ENCODE peak calls at places on chromosomes 7 and 10, in nine cellular contexts. One of them, this sample, is unnamed.

GRCh38 chr10:59538623-59539022 is 171.0 kb downstream of the SLC16A9 start:
- DNase-seq in choroid plexus epithelial cell: no peak
- DNase-seq in stimulated activated CD4-positive, alpha-beta T cell treated with anti-CD3 and anti-CD28 coated beads, Interleukin-2, amount 100 ng/mL, for 48 hours: no peak
- DNase-seq in NCI-H446 treated with DMSO at 0.1 percent for 48 hours: no peak
- DNase-seq in skeletal muscle cell: no peak
- DNase-seq in stimulated activated CD8-positive, alpha-beta memory T cell treated with anti-CD3 and anti-CD28 coated beads, Interleukin-7, amount 100 ng/mL, for 1 hour: no peak
- DNase-seq in WTC11: no peak
- DNase-seq in midbrain: no peak
- DNase-seq in T1000: no peak
- DNase-seq in this sample: no peak

GRCh38 chr10:47376522-47377220 is 7.4 kb downstream of the ZNF488 start:
- DNase-seq in NCI-H446 treated with DMSO at 0.1 percent for 48 hours: no peak
- DNase-seq in skeletal muscle cell: no peak
- DNase-seq in stimulated activated CD4-positive, alpha-beta T cell treated with anti-CD3 and anti-CD28 coated beads, Interleukin-2, amount 100 ng/mL, for 48 hours: no peak
- DNase-seq in T1000: no peak
- DNase-seq in stimulated activated CD8-positive, alpha-beta memory T cell treated with anti-CD3 and anti-CD28 coated beads, Interleukin-7, amount 100 ng/mL, for 1 hour: no peak
- DNase-seq in WTC11: no peak
- DNase-seq in midbrain: no peak
- DNase-seq in choroid plexus epithelial cell: no peak
- DNase-seq in this sample: no peak

GRCh38 chr7:157646551-157646950 is 309.7 kb downstream of the DNAJB6 start:
- DNase-seq in choroid plexus epithelial cell: no peak
- DNase-seq in skeletal muscle cell: no peak
- DNase-seq in WTC11: no peak
- DNase-seq in T1000: no peak
- DNase-seq in stimulated activated CD8-positive, alpha-beta memory T cell treated with anti-CD3 and anti-CD28 coated beads, Interleukin-7, amount 100 ng/mL, for 1 hour: no peak
- DNase-seq in NCI-H446 treated with DMSO at 0.1 percent for 48 hours: no peak
- DNase-seq in stimulated activated CD4-positive, alpha-beta T cell treated with anti-CD3 and anti-CD28 coated beads, Interleukin-2, amount 100 ng/mL, for 48 hours: no peak
- DNase-seq in midbrain: no peak
- DNase-seq in this sample: peak

GRCh38 chr10:44316187-44316921 is 68.5 kb downstream of the CXCL12 start:
- DNase-seq in T1000: no peak
- DNase-seq in midbrain: no peak
- DNase-seq in NCI-H446 treated with DMSO at 0.1 percent for 48 hours: no peak
- DNase-seq in skeletal muscle cell: no peak
- DNase-seq in choroid plexus epithelial cell: no peak
- DNase-seq in stimulated activated CD4-positive, alpha-beta T cell treated with anti-CD3 and anti-CD28 coated beads, Interleukin-2, amount 100 ng/mL, for 48 hours: no peak
- DNase-seq in stimulated activated CD8-positive, alpha-beta memory T cell treated with anti-CD3 and anti-CD28 coated beads, Interleukin-7, amount 100 ng/mL, for 1 hour: no peak
- DNase-seq in WTC11: peak
- DNase-seq in this sample: no peak

GRCh38 chr7:130850960-130851359 is 117.0 kb upstream of the KLF14 start:
- DNase-seq in WTC11: no peak
- DNase-seq in T1000: no peak
- DNase-seq in stimulated activated CD8-positive, alpha-beta memory T cell treated with anti-CD3 and anti-CD28 coated beads, Interleukin-7, amount 100 ng/mL, for 1 hour: no peak
- DNase-seq in NCI-H446 treated with DMSO at 0.1 percent for 48 hours: no peak
- DNase-seq in skeletal muscle cell: no peak
- DNase-seq in midbrain: no peak
- DNase-seq in stimulated activated CD4-positive, alpha-beta T cell treated with anti-CD3 and anti-CD28 coated beads, Interleukin-2, amount 100 ng/mL, for 48 hours: no peak
- DNase-seq in choroid plexus epithelial cell: no peak
- DNase-seq in this sample: no peak

GRCh38 chr7:5766321-5766761 is 15.1 kb downstream of the RNF216 start:
- DNase-seq in stimulated activated CD8-positive, alpha-beta memory T cell treated with anti-CD3 and anti-CD28 coated beads, Interleukin-7, amount 100 ng/mL, for 1 hour: no peak
- DNase-seq in NCI-H446 treated with DMSO at 0.1 percent for 48 hours: no peak
- DNase-seq in WTC11: no peak
- DNase-seq in midbrain: no peak
- DNase-seq in stimulated activated CD4-positive, alpha-beta T cell treated with anti-CD3 and anti-CD28 coated beads, Interleukin-2, amount 100 ng/mL, for 48 hours: no peak
- DNase-seq in skeletal muscle cell: no peak
- DNase-seq in T1000: no peak
- DNase-seq in choroid plexus epithelial cell: peak
- DNase-seq in this sample: no peak

GRCh38 chr10:118213456-118213855 is 128.7 kb downstream of the FAM204A start:
- DNase-seq in choroid plexus epithelial cell: no peak
- DNase-seq in T1000: no peak
- DNase-seq in NCI-H446 treated with DMSO at 0.1 percent for 48 hours: no peak
- DNase-seq in stimulated activated CD8-positive, alpha-beta memory T cell treated with anti-CD3 and anti-CD28 coated beads, Interleukin-7, amount 100 ng/mL, for 1 hour: no peak
- DNase-seq in WTC11: no peak
- DNase-seq in stimulated activated CD4-positive, alpha-beta T cell treated with anti-CD3 and anti-CD28 coated beads, Interleukin-2, amount 100 ng/mL, for 48 hours: no peak
- DNase-seq in skeletal muscle cell: no peak
- DNase-seq in midbrain: no peak
- DNase-seq in this sample: no peak

GRCh38 chr10:88546462-88546861 is 36.7 kb downstream of the RNLS start:
- DNase-seq in skeletal muscle cell: no peak
- DNase-seq in stimulated activated CD4-positive, alpha-beta T cell treated with anti-CD3 and anti-CD28 coated beads, Interleukin-2, amount 100 ng/mL, for 48 hours: no peak
- DNase-seq in stimulated activated CD8-positive, alpha-beta memory T cell treated with anti-CD3 and anti-CD28 coated beads, Interleukin-7, amount 100 ng/mL, for 1 hour: no peak
- DNase-seq in NCI-H446 treated with DMSO at 0.1 percent for 48 hours: no peak
- DNase-seq in WTC11: no peak
- DNase-seq in T1000: no peak
- DNase-seq in choroid plexus epithelial cell: no peak
- DNase-seq in midbrain: no peak
- DNase-seq in this sample: no peak

GRCh38 chr10:30792025-30792424 is 162.5 kb upstream of the LYZL2 start:
- DNase-seq in midbrain: no peak
- DNase-seq in stimulated activated CD4-positive, alpha-beta T cell treated with anti-CD3 and anti-CD28 coated beads, Interleukin-2, amount 100 ng/mL, for 48 hours: no peak
- DNase-seq in skeletal muscle cell: no peak
- DNase-seq in NCI-H446 treated with DMSO at 0.1 percent for 48 hours: no peak
- DNase-seq in stimulated activated CD8-positive, alpha-beta memory T cell treated with anti-CD3 and anti-CD28 coated beads, Interleukin-7, amount 100 ng/mL, for 1 hour: no peak
- DNase-seq in T1000: no peak
- DNase-seq in choroid plexus epithelial cell: no peak
- DNase-seq in WTC11: no peak
- DNase-seq in this sample: no peak

GRCh38 chr7:141456298-141456697 is 94.9 kb upstream of the AGK start:
- DNase-seq in stimulated activated CD8-positive, alpha-beta memory T cell treated with anti-CD3 and anti-CD28 coated beads, Interleukin-7, amount 100 ng/mL, for 1 hour: no peak
- DNase-seq in WTC11: no peak
- DNase-seq in stimulated activated CD4-positive, alpha-beta T cell treated with anti-CD3 and anti-CD28 coated beads, Interleukin-2, amount 100 ng/mL, for 48 hours: no peak
- DNase-seq in NCI-H446 treated with DMSO at 0.1 percent for 48 hours: no peak
- DNase-seq in T1000: no peak
- DNase-seq in choroid plexus epithelial cell: peak
- DNase-seq in midbrain: no peak
- DNase-seq in skeletal muscle cell: no peak
- DNase-seq in this sample: no peak

GRCh38 chr10:124978376-124978725 is 36.4 kb downstream of the ZRANB1 start:
- DNase-seq in choroid plexus epithelial cell: no peak
- DNase-seq in T1000: no peak
- DNase-seq in stimulated activated CD4-positive, alpha-beta T cell treated with anti-CD3 and anti-CD28 coated beads, Interleukin-2, amount 100 ng/mL, for 48 hours: no peak
- DNase-seq in skeletal muscle cell: no peak
- DNase-seq in stimulated activated CD8-positive, alpha-beta memory T cell treated with anti-CD3 and anti-CD28 coated beads, Interleukin-7, amount 100 ng/mL, for 1 hour: no peak
- DNase-seq in WTC11: no peak
- DNase-seq in NCI-H446 treated with DMSO at 0.1 percent for 48 hours: no peak
- DNase-seq in midbrain: no peak
- DNase-seq in this sample: no peak

GRCh38 chr7:50649259-50649885 is 84.2 kb upstream of the DDC start:
- DNase-seq in stimulated activated CD8-positive, alpha-beta memory T cell treated with anti-CD3 and anti-CD28 coated beads, Interleukin-7, amount 100 ng/mL, for 1 hour: no peak
- DNase-seq in midbrain: no peak
- DNase-seq in NCI-H446 treated with DMSO at 0.1 percent for 48 hours: no peak
- DNase-seq in T1000: no peak
- DNase-seq in skeletal muscle cell: no peak
- DNase-seq in stimulated activated CD4-positive, alpha-beta T cell treated with anti-CD3 and anti-CD28 coated beads, Interleukin-2, amount 100 ng/mL, for 48 hours: no peak
- DNase-seq in choroid plexus epithelial cell: no peak
- DNase-seq in WTC11: no peak
- DNase-seq in this sample: no peak

GRCh38 chr7:96833701-96834453 is 124.2 kb upstream of the SEM1 start:
- DNase-seq in stimulated activated CD8-positive, alpha-beta memory T cell treated with anti-CD3 and anti-CD28 coated beads, Interleukin-7, amount 100 ng/mL, for 1 hour: no peak
- DNase-seq in WTC11: no peak
- DNase-seq in T1000: no peak
- DNase-seq in skeletal muscle cell: peak
- DNase-seq in midbrain: no peak
- DNase-seq in NCI-H446 treated with DMSO at 0.1 percent for 48 hours: no peak
- DNase-seq in choroid plexus epithelial cell: no peak
- DNase-seq in stimulated activated CD4-positive, alpha-beta T cell treated with anti-CD3 and anti-CD28 coated beads, Interleukin-2, amount 100 ng/mL, for 48 hours: no peak
- DNase-seq in this sample: no peak

GRCh38 chr10:15293862-15294835 is 76.9 kb downstream of the FAM171A1 start:
- DNase-seq in T1000: no peak
- DNase-seq in stimulated activated CD8-positive, alpha-beta memory T cell treated with anti-CD3 and anti-CD28 coated beads, Interleukin-7, amount 100 ng/mL, for 1 hour: no peak
- DNase-seq in NCI-H446 treated with DMSO at 0.1 percent for 48 hours: no peak
- DNase-seq in midbrain: peak
- DNase-seq in choroid plexus epithelial cell: peak
- DNase-seq in skeletal muscle cell: no peak
- DNase-seq in stimulated activated CD4-positive, alpha-beta T cell treated with anti-CD3 and anti-CD28 coated beads, Interleukin-2, amount 100 ng/mL, for 48 hours: no peak
- DNase-seq in WTC11: no peak
- DNase-seq in this sample: no peak

GRCh38 chr10:32073676-32074075 is 17.5 kb upstream of the KIF5B start:
- DNase-seq in WTC11: no peak
- DNase-seq in T1000: no peak
- DNase-seq in midbrain: no peak
- DNase-seq in choroid plexus epithelial cell: no peak
- DNase-seq in stimulated activated CD8-positive, alpha-beta memory T cell treated with anti-CD3 and anti-CD28 coated beads, Interleukin-7, amount 100 ng/mL, for 1 hour: no peak
- DNase-seq in NCI-H446 treated with DMSO at 0.1 percent for 48 hours: no peak
- DNase-seq in skeletal muscle cell: no peak
- DNase-seq in stimulated activated CD4-positive, alpha-beta T cell treated with anti-CD3 and anti-CD28 coated beads, Interleukin-2, amount 100 ng/mL, for 48 hours: no peak
- DNase-seq in this sample: no peak

GRCh38 chr7:77606561-77606960 is 69.5 kb downstream of the PTPN12 start:
- DNase-seq in midbrain: no peak
- DNase-seq in T1000: no peak
- DNase-seq in skeletal muscle cell: no peak
- DNase-seq in stimulated activated CD8-positive, alpha-beta memory T cell treated with anti-CD3 and anti-CD28 coated beads, Interleukin-7, amount 100 ng/mL, for 1 hour: no peak
- DNase-seq in WTC11: no peak
- DNase-seq in choroid plexus epithelial cell: no peak
- DNase-seq in stimulated activated CD4-positive, alpha-beta T cell treated with anti-CD3 and anti-CD28 coated beads, Interleukin-2, amount 100 ng/mL, for 48 hours: no peak
- DNase-seq in NCI-H446 treated with DMSO at 0.1 percent for 48 hours: no peak
- DNase-seq in this sample: no peak

GRCh38 chr10:123139521-123140163 is 3.9 kb downstream of the HMX3 start:
- DNase-seq in NCI-H446 treated with DMSO at 0.1 percent for 48 hours: no peak
- DNase-seq in T1000: no peak
- DNase-seq in skeletal muscle cell: no peak
- DNase-seq in stimulated activated CD4-positive, alpha-beta T cell treated with anti-CD3 and anti-CD28 coated beads, Interleukin-2, amount 100 ng/mL, for 48 hours: no peak
- DNase-seq in choroid plexus epithelial cell: peak
- DNase-seq in midbrain: no peak
- DNase-seq in stimulated activated CD8-positive, alpha-beta memory T cell treated with anti-CD3 and anti-CD28 coated beads, Interleukin-7, amount 100 ng/mL, for 1 hour: no peak
- DNase-seq in WTC11: peak
- DNase-seq in this sample: no peak

GRCh38 chr10:76649723-76650127 is 987.9 kb downstream of the KCNMA1 start:
- DNase-seq in WTC11: no peak
- DNase-seq in stimulated activated CD4-positive, alpha-beta T cell treated with anti-CD3 and anti-CD28 coated beads, Interleukin-2, amount 100 ng/mL, for 48 hours: no peak
- DNase-seq in choroid plexus epithelial cell: peak
- DNase-seq in midbrain: no peak
- DNase-seq in T1000: no peak
- DNase-seq in NCI-H446 treated with DMSO at 0.1 percent for 48 hours: no peak
- DNase-seq in stimulated activated CD8-positive, alpha-beta memory T cell treated with anti-CD3 and anti-CD28 coated beads, Interleukin-7, amount 100 ng/mL, for 1 hour: no peak
- DNase-seq in skeletal muscle cell: peak
- DNase-seq in this sample: no peak

GRCh38 chr7:12564996-12565764 is 5.3 kb upstream of the SCIN start:
- DNase-seq in T1000: no peak
- DNase-seq in choroid plexus epithelial cell: peak
- DNase-seq in stimulated activated CD4-positive, alpha-beta T cell treated with anti-CD3 and anti-CD28 coated beads, Interleukin-2, amount 100 ng/mL, for 48 hours: no peak
- DNase-seq in skeletal muscle cell: no peak
- DNase-seq in stimulated activated CD8-positive, alpha-beta memory T cell treated with anti-CD3 and anti-CD28 coated beads, Interleukin-7, amount 100 ng/mL, for 1 hour: no peak
- DNase-seq in midbrain: no peak
- DNase-seq in NCI-H446 treated with DMSO at 0.1 percent for 48 hours: no peak
- DNase-seq in WTC11: no peak
- DNase-seq in this sample: no peak

GRCh38 chr10:110410329-110411046 is 87.2 kb upstream of the DUSP5 start:
- DNase-seq in NCI-H446 treated with DMSO at 0.1 percent for 48 hours: no peak
- DNase-seq in skeletal muscle cell: peak
- DNase-seq in stimulated activated CD8-positive, alpha-beta memory T cell treated with anti-CD3 and anti-CD28 coated beads, Interleukin-7, amount 100 ng/mL, for 1 hour: no peak
- DNase-seq in T1000: peak
- DNase-seq in midbrain: no peak
- DNase-seq in choroid plexus epithelial cell: peak
- DNase-seq in WTC11: no peak
- DNase-seq in stimulated activated CD4-positive, alpha-beta T cell treated with anti-CD3 and anti-CD28 coated beads, Interleukin-2, amount 100 ng/mL, for 48 hours: no peak
- DNase-seq in this sample: peak

GRCh38 chr7:82166666-82167065 is 276.9 kb downstream of the CACNA2D1 start:
- DNase-seq in midbrain: peak
- DNase-seq in choroid plexus epithelial cell: no peak
- DNase-seq in stimulated activated CD4-positive, alpha-beta T cell treated with anti-CD3 and anti-CD28 coated beads, Interleukin-2, amount 100 ng/mL, for 48 hours: no peak
- DNase-seq in skeletal muscle cell: no peak
- DNase-seq in stimulated activated CD8-positive, alpha-beta memory T cell treated with anti-CD3 and anti-CD28 coated beads, Interleukin-7, amount 100 ng/mL, for 1 hour: no peak
- DNase-seq in WTC11: no peak
- DNase-seq in T1000: no peak
- DNase-seq in NCI-H446 treated with DMSO at 0.1 percent for 48 hours: no peak
- DNase-seq in this sample: no peak

GRCh38 chr7:117210366-117210765 is 112.5 kb downstream of the WNT2 start:
- DNase-seq in choroid plexus epithelial cell: no peak
- DNase-seq in stimulated activated CD8-positive, alpha-beta memory T cell treated with anti-CD3 and anti-CD28 coated beads, Interleukin-7, amount 100 ng/mL, for 1 hour: no peak
- DNase-seq in T1000: no peak
- DNase-seq in skeletal muscle cell: no peak
- DNase-seq in midbrain: no peak
- DNase-seq in stimulated activated CD4-positive, alpha-beta T cell treated with anti-CD3 and anti-CD28 coated beads, Interleukin-2, amount 100 ng/mL, for 48 hours: no peak
- DNase-seq in NCI-H446 treated with DMSO at 0.1 percent for 48 hours: no peak
- DNase-seq in WTC11: no peak
- DNase-seq in this sample: no peak

GRCh38 chr7:4268040-4268965 is 413.8 kb upstream of the FOXK1 start:
- DNase-seq in WTC11: no peak
- DNase-seq in NCI-H446 treated with DMSO at 0.1 percent for 48 hours: no peak
- DNase-seq in stimulated activated CD4-positive, alpha-beta T cell treated with anti-CD3 and anti-CD28 coated beads, Interleukin-2, amount 100 ng/mL, for 48 hours: no peak
- DNase-seq in skeletal muscle cell: no peak
- DNase-seq in choroid plexus epithelial cell: no peak
- DNase-seq in midbrain: no peak
- DNase-seq in T1000: no peak
- DNase-seq in stimulated activated CD8-positive, alpha-beta memory T cell treated with anti-CD3 and anti-CD28 coated beads, Interleukin-7, amount 100 ng/mL, for 1 hour: no peak
- DNase-seq in this sample: no peak

This sample was measured in CD14-positive monocyte.